ENCODE peak calls at places on chromosomes 1 and 21, in ten cellular contexts. B, A, T, C, K, V, Q, M, N and U are unnamed samples.

GRCh38 chr1:168465942-168466702 is 77.7 kb downstream of the XCL2 start:
- DNase-seq in B (peak), A (no peak), T (peak), C (no peak), K (peak), V (no peak), Q (peak), M (peak), N (peak), U (peak)

GRCh38 chr1:165633624-165634023 is 2.6 kb downstream of the MGST3 start:
- DNase-seq in B (peak), A (peak), T (no peak), C (peak), K (no peak), V (no peak), Q (peak), M (no peak), N (no peak), U (no peak)

GRCh38 chr1:208562021-208562950 is 318.1 kb upstream of the PLXNA2 start:
- DNase-seq in B (no peak), A (no peak), T (no peak), C (no peak), K (no peak), V (no peak), Q (no peak), M (no peak), N (no peak), U (no peak)

GRCh38 chr1:207922554-207922953 is 11.6 kb upstream of the CD34 start:
- DNase-seq in B (no peak), A (no peak), T (no peak), C (no peak), K (no peak), V (no peak), Q (no peak), M (peak), N (no peak), U (no peak)

GRCh38 chr1:224903955-224904354 is 25.5 kb upstream of the DNAH14 start:
- DNase-seq in B (no peak), A (no peak), T (no peak), C (no peak), K (no peak), V (no peak), Q (no peak), M (no peak), N (no peak), U (no peak)

GRCh38 chr1:9670085-9670484 is 18.6 kb downstream of the PIK3CD start:
- DNase-seq in B (peak), A (no peak), T (no peak), C (no peak), K (no peak), V (no peak), Q (no peak), M (no peak), N (no peak), U (no peak)

GRCh38 chr21:31444061-31444460 is 100.0 kb upstream of the TIAM1 start:
- DNase-seq in B (peak), A (no peak), T (no peak), C (no peak), K (no peak), V (no peak), Q (no peak), M (no peak), N (no peak), U (no peak)

GRCh38 chr21:37799193-37800121 is 116.8 kb downstream of the KCNJ6 start:
- DNase-seq in B (no peak), A (no peak), T (no peak), C (no peak), K (no peak), V (no peak), Q (no peak), M (no peak), N (no peak), U (no peak)

GRCh38 chr1:59565611-59566410 is 248.9 kb upstream of the HOOK1 start:
- DNase-seq in B (no peak), A (peak), T (no peak), C (no peak), K (no peak), V (no peak), Q (no peak), M (no peak), N (no peak), U (no peak)

GRCh38 chr1:209627349-209628196 is 24.7 kb downstream of the LAMB3 start:
- DNase-seq in B (peak), A (no peak), T (peak), C (peak), K (peak), V (peak), Q (peak), M (peak), N (peak), U (peak)

GRCh38 chr1:65067491-65068201 is 80.4 kb upstream of the AK4 start:
- DNase-seq in B (peak), A (no peak), T (peak), C (peak), K (peak), V (peak), Q (peak), M (peak), N (peak), U (peak)

GRCh38 chr1:44646276-44646675 is 28.0 kb downstream of the TMEM53 start:
- DNase-seq in B (no peak), A (no peak), T (no peak), C (no peak), K (no peak), V (no peak), Q (no peak), M (no peak), N (no peak), U (no peak)

GRCh38 chr1:18549131-18549530 is 68.4 kb downstream of the KLHDC7A start:
- DNase-seq in B (no peak), A (no peak), T (no peak), C (no peak), K (no peak), V (no peak), Q (no peak), M (no peak), N (no peak), U (no peak)

GRCh38 chr1:7921766-7922165 is 18.9 kb downstream of the TNFRSF9 start:
- DNase-seq in B (no peak), A (no peak), T (no peak), C (no peak), K (no peak), V (no peak), Q (no peak), M (no peak), N (no peak), U (no peak)

GRCh38 chr21:38067086-38067739 is 151.0 kb upstream of the KCNJ6 start:
- DNase-seq in B (no peak), A (no peak), T (no peak), C (no peak), K (no peak), V (no peak), Q (no peak), M (no peak), N (no peak), U (no peak)

GRCh38 chr1:118821801-118822200 is 166.3 kb downstream of the TBX15 start:
- DNase-seq in B (no peak), A (peak), T (no peak), C (no peak), K (no peak), V (no peak), Q (no peak), M (no peak), N (no peak), U (no peak)

GRCh38 chr1:23194119-23194984 is 22.9 kb downstream of the HTR1D start:
- DNase-seq in B (no peak), A (peak), T (no peak), C (no peak), K (no peak), V (no peak), Q (peak), M (no peak), N (no peak), U (no peak)

GRCh38 chr1:43796111-43796581 is 88.8 kb downstream of the ST3GAL3 start:
- DNase-seq in B (peak), A (peak), T (no peak), C (no peak), K (no peak), V (no peak), Q (peak), M (no peak), N (no peak), U (no peak)

GRCh38 chr1:242966892-242967291 is 288.2 kb downstream of the CEP170 start:
- DNase-seq in B (no peak), A (no peak), T (no peak), C (no peak), K (no peak), V (no peak), Q (no peak), M (no peak), N (no peak), U (no peak)

GRCh38 chr21:29382029-29382654 is 83.4 kb downstream of the BACH1 start:
- DNase-seq in B (no peak), A (peak), T (no peak), C (no peak), K (no peak), V (no peak), Q (peak), M (no peak), N (no peak), U (no peak)

GRCh38 chr1:94081566-94082344 is 39.2 kb downstream of the ABCA4 start:
- DNase-seq in B (no peak), A (peak), T (no peak), C (no peak), K (no peak), V (no peak), Q (peak), M (no peak), N (no peak), U (no peak)

GRCh38 chr1:51295926-51296325 is 34.4 kb downstream of the TTC39A start:
- DNase-seq in B (no peak), A (no peak), T (no peak), C (no peak), K (no peak), V (no peak), Q (no peak), M (no peak), N (no peak), U (no peak)

GRCh38 chr1:74464037-74464436 is 48.4 kb downstream of the LRRC53 start:
- DNase-seq in B (no peak), A (peak), T (no peak), C (no peak), K (no peak), V (no peak), Q (no peak), M (no peak), N (no peak), U (no peak)

GRCh38 chr21:29205009-29205408 is 74.6 kb downstream of the MAP3K7CL start:
- DNase-seq in B (no peak), A (no peak), T (no peak), C (no peak), K (no peak), V (no peak), Q (no peak), M (no peak), N (no peak), U (no peak)

GRCh38 chr1:152013664-152014237 is 20.1 kb upstream of the S100A10 start:
- DNase-seq in B (peak), A (no peak), T (peak), C (peak), K (peak), V (no peak), Q (peak), M (peak), N (peak), U (no peak)

GRCh38 chr1:173330149-173330951 is 123.2 kb upstream of the TNFSF4 start:
- DNase-seq in B (peak), A (peak), T (no peak), C (peak), K (no peak), V (no peak), Q (peak), M (no peak), N (no peak), U (no peak)

GRCh38 chr1:159900086-159900680 is at the start of gene CFAP45:
- DNase-seq in B (peak), A (no peak), T (peak), C (no peak), K (no peak), V (no peak), Q (peak), M (peak), N (peak), U (no peak)

GRCh38 chr1:157994081-157994581 is 686 bp downstream of the KIRREL1 start:
- DNase-seq in B (no peak), A (no peak), T (no peak), C (no peak), K (peak), V (no peak), Q (no peak), M (peak), N (no peak), U (peak)

GRCh38 chr1:24914226-24915069 is 15.6 kb downstream of the RUNX3 start:
- DNase-seq in B (no peak), A (no peak), T (no peak), C (no peak), K (no peak), V (peak), Q (no peak), M (no peak), N (peak), U (no peak)

GRCh38 chr1:107132780-107133179 is 8.1 kb upstream of the NTNG1 start:
- DNase-seq in B (no peak), A (no peak), T (no peak), C (peak), K (no peak), V (no peak), Q (no peak), M (no peak), N (no peak), U (no peak)

GRCh38 chr1:34899906-34900305 is 29.5 kb downstream of the DLGAP3 start:
- DNase-seq in B (no peak), A (no peak), T (no peak), C (no peak), K (no peak), V (no peak), Q (no peak), M (no peak), N (no peak), U (no peak)

GRCh38 chr1:147515046-147515869 is 26.0 kb upstream of the BCL9 start:
- DNase-seq in B (peak), A (no peak), T (peak), C (peak), K (no peak), V (no peak), Q (peak), M (no peak), N (no peak), U (peak)

GRCh38 chr1:23791434-23792047 is 596 bp downstream of the LYPLA2 start:
- DNase-seq in B (no peak), A (no peak), T (no peak), C (no peak), K (peak), V (no peak), Q (peak), M (peak), N (no peak), U (no peak)